ENCODE peak calls at places on chromosome 22, in ten cellular contexts. One of them, this sample, is unnamed.
A peak's percentile ranks its signal among the peaks of the same experiment; 100 is the strongest.

GRCh38 chr22:46737976-46738641 is at the start of gene CERK:
- DNase-seq in endothelial cell: peak; percentile 56
- DNase-seq in AG04450: no peak
- DNase-seq in A549: peak; percentile 31
- DNase-seq in DND-41: peak; percentile 79
- DNase-seq in cardiac muscle cell: peak; percentile 90
- DNase-seq in sigmoid colon: peak; percentile 92
- DNase-seq in AG09319: no peak
- DNase-seq in breast epithelium: peak; percentile 33
- DNase-seq in OCI-LY7: peak; percentile 58
- DNase-seq in this sample: peak; percentile 53

GRCh38 chr22:18028817-18029527 is 4.6 kb upstream of the MICAL3 start:
- DNase-seq in OCI-LY7: peak; percentile 68
- DNase-seq in sigmoid colon: no peak
- DNase-seq in A549: no peak
- DNase-seq in cardiac muscle cell: no peak
- DNase-seq in AG04450: no peak
- DNase-seq in breast epithelium: no peak
- DNase-seq in AG09319: no peak
- DNase-seq in endothelial cell: no peak
- DNase-seq in DND-41: no peak
- DNase-seq in this sample: no peak

GRCh38 chr22:39097098-39098020 is at the start of gene APOBEC3H:
- DNase-seq in AG04450: no peak
- DNase-seq in endothelial cell: no peak
- DNase-seq in cardiac muscle cell: peak; percentile 24
- DNase-seq in DND-41: peak; percentile 63
- DNase-seq in OCI-LY7: no peak
- DNase-seq in AG09319: no peak
- DNase-seq in A549: no peak
- DNase-seq in sigmoid colon: peak; percentile 62
- DNase-seq in breast epithelium: peak; percentile 59
- DNase-seq in this sample: no peak

GRCh38 chr22:23237201-23237798 is 57.0 kb downstream of the BCR start:
- DNase-seq in DND-41: no peak
- DNase-seq in A549: no peak
- DNase-seq in AG09319: no peak
- DNase-seq in OCI-LY7: no peak
- DNase-seq in sigmoid colon: peak; percentile 82
- DNase-seq in cardiac muscle cell: no peak
- DNase-seq in endothelial cell: no peak
- DNase-seq in AG04450: peak; percentile 41
- DNase-seq in breast epithelium: no peak
- DNase-seq in this sample: no peak

GRCh38 chr22:48185656-48186055 is 1423.2 kb downstream of the TBC1D22A start:
- DNase-seq in A549: no peak
- DNase-seq in OCI-LY7: no peak
- DNase-seq in DND-41: peak; percentile 70
- DNase-seq in AG04450: no peak
- DNase-seq in sigmoid colon: no peak
- DNase-seq in cardiac muscle cell: no peak
- DNase-seq in AG09319: no peak
- DNase-seq in endothelial cell: no peak
- DNase-seq in breast epithelium: no peak
- DNase-seq in this sample: no peak

GRCh38 chr22:50562523-50563409 is at the start of gene SYCE3:
- DNase-seq in endothelial cell: peak; percentile 97
- DNase-seq in sigmoid colon: peak; percentile 98
- DNase-seq in DND-41: peak; percentile 98
- DNase-seq in AG04450: peak; percentile 50
- DNase-seq in OCI-LY7: peak; percentile 98
- DNase-seq in A549: peak; percentile 91
- DNase-seq in AG09319: peak; percentile 61
- DNase-seq in cardiac muscle cell: peak; percentile 99
- DNase-seq in breast epithelium: peak; percentile 97
- DNase-seq in this sample: peak; percentile 99

GRCh38 chr22:17637490-17638181 is 921 bp upstream of the BCL2L13 start:
- DNase-seq in cardiac muscle cell: no peak
- DNase-seq in endothelial cell: no peak
- DNase-seq in AG04450: no peak
- DNase-seq in A549: no peak
- DNase-seq in breast epithelium: no peak
- DNase-seq in sigmoid colon: no peak
- DNase-seq in OCI-LY7: no peak
- DNase-seq in DND-41: no peak
- DNase-seq in AG09319: no peak
- DNase-seq in this sample: no peak

GRCh38 chr22:24330636-24331035 is 60.0 kb downstream of the SPECC1L start:
- DNase-seq in sigmoid colon: no peak
- DNase-seq in AG09319: no peak
- DNase-seq in AG04450: no peak
- DNase-seq in OCI-LY7: no peak
- DNase-seq in A549: no peak
- DNase-seq in endothelial cell: no peak
- DNase-seq in cardiac muscle cell: no peak
- DNase-seq in DND-41: no peak
- DNase-seq in breast epithelium: no peak
- DNase-seq in this sample: no peak

GRCh38 chr22:32795214-32795596 is 6.3 kb upstream of the TIMP3 start:
- DNase-seq in cardiac muscle cell: no peak
- DNase-seq in endothelial cell: no peak
- DNase-seq in breast epithelium: no peak
- DNase-seq in A549: no peak
- DNase-seq in sigmoid colon: no peak
- DNase-seq in OCI-LY7: no peak
- DNase-seq in AG09319: no peak
- DNase-seq in AG04450: no peak
- DNase-seq in DND-41: no peak
- DNase-seq in this sample: no peak

GRCh38 chr22:32793604-32794003 is 7.9 kb upstream of the TIMP3 start:
- DNase-seq in sigmoid colon: no peak
- DNase-seq in AG09319: no peak
- DNase-seq in endothelial cell: no peak
- DNase-seq in cardiac muscle cell: no peak
- DNase-seq in AG04450: no peak
- DNase-seq in A549: no peak
- DNase-seq in OCI-LY7: no peak
- DNase-seq in DND-41: no peak
- DNase-seq in breast epithelium: no peak
- DNase-seq in this sample: no peak

GRCh38 chr22:32796865-32797573 is 4.5 kb upstream of the TIMP3 start:
- DNase-seq in sigmoid colon: peak; percentile 88
- DNase-seq in DND-41: peak; percentile 68
- DNase-seq in A549: peak; percentile 35
- DNase-seq in AG04450: peak; percentile 63
- DNase-seq in breast epithelium: peak; percentile 81
- DNase-seq in AG09319: peak; percentile 58
- DNase-seq in endothelial cell: peak; percentile 74
- DNase-seq in OCI-LY7: peak; percentile 43
- DNase-seq in cardiac muscle cell: peak; percentile 73
- DNase-seq in this sample: peak; percentile 70

GRCh38 chr22:32791056-32791455 is 10.4 kb upstream of the TIMP3 start:
- DNase-seq in endothelial cell: no peak
- DNase-seq in breast epithelium: no peak
- DNase-seq in cardiac muscle cell: no peak
- DNase-seq in DND-41: no peak
- DNase-seq in sigmoid colon: no peak
- DNase-seq in A549: no peak
- DNase-seq in AG09319: no peak
- DNase-seq in AG04450: no peak
- DNase-seq in OCI-LY7: no peak
- DNase-seq in this sample: no peak

DNA sequence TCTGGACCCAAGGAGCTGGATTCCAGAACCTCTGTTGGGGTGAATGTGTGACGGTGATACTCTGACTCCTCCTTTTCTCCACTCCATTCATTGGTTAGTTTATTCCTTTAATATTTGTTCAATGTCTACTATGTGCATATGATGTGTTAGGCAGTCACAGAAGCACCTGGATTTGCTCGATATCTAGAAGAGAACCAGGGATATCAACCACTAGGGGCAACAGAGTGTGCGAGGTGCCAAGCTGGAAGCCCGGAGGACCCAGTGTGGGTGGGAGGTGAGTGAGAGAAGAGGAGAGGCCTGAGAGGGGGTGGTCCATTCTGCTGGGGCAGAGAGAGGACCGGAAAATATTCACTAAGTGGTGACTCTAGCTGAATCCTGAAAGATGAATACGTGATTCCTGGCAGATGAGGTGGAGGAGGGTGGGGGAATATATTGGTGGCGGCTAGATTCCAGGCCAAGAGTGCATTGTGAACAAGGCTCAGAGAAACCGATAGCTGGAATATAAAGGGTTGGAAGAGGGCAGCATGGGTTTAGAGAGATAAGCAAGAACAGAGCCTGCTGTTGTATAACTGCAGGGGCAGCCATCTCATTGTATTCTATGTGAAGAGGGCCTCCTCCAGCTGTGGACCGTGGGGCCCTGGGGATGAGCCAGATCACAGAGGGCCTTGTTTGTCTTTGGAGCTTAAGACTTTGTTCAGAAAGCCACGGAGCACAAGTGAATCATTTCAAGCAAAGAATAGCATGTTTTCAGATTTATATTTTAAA is 6.9 kb upstream of the TIMP3 start:
- DNase-seq in DND-41: no peak
- DNase-seq in breast epithelium: no peak
- DNase-seq in AG04450: no peak
- DNase-seq in endothelial cell: no peak
- DNase-seq in sigmoid colon: no peak
- DNase-seq in cardiac muscle cell: no peak
- DNase-seq in AG09319: no peak
- DNase-seq in A549: no peak
- DNase-seq in OCI-LY7: no peak
- DNase-seq in this sample: no peak
- TF ChIP-seq CTCF in DND-41: peak; percentile 15
- TF ChIP-seq CTCF in breast epithelium: no peak
- TF ChIP-seq CTCF in AG04450: peak; percentile 30
- TF ChIP-seq CTCF in endothelial cell: no peak
- TF ChIP-seq CTCF in sigmoid colon: no peak
- TF ChIP-seq CTCF in cardiac muscle cell: peak; percentile 17
- TF ChIP-seq CTCF in AG09319: no peak
- TF ChIP-seq CTCF in A549: no peak
- TF ChIP-seq CTCF in OCI-LY7: peak; percentile 47
- TF ChIP-seq CTCF in this sample: no peak

DNA sequence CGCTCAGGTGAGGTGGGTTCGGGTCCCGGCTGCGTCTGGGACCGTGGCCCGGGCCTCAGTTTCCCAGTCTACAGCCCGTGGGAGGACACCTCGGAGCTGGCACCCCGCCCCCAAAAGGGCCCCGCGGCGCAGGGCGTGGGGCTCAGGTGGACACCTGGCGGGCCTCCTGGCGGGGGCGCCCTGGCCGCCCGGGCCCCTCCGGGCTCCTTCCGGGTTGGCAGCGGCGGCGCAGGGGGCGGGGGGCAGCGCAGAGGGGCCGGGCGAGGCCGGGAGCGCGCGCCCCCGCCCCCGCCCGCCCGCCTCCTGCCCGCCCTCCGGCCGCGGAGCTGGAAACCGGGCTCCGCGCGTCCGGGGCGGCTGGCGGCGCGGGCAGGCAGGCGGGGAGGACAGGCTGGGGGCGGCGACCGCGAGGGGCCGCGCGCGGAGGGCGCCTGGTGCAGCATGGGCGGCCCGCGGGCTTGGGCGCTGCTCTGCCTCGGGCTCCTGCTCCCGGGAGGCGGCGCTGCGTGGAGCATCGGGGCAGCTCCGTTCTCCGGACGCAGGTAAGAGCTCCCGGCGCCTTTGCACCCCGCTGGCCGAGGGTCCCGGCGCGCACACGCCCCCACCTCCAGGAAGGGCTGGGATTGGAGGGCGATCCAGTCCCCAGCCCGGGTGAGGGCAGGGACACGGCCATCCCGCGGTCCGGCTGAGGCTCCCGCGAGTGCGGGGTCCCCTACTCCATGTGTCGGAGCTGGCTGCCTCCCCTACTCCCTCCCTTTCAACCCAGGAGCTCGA is at the start of gene EMID1:
- DNase-seq in sigmoid colon: peak; percentile 76
- DNase-seq in AG09319: no peak
- DNase-seq in A549: peak; percentile 13
- DNase-seq in AG04450: no peak
- DNase-seq in DND-41: peak; percentile 61
- DNase-seq in cardiac muscle cell: peak; percentile 76
- DNase-seq in endothelial cell: peak; percentile 59
- DNase-seq in breast epithelium: no peak
- DNase-seq in OCI-LY7: no peak
- DNase-seq in this sample: no peak
- TF ChIP-seq CTCF in sigmoid colon: no peak
- TF ChIP-seq CTCF in AG09319: peak; percentile 19
- TF ChIP-seq CTCF in A549: no peak
- TF ChIP-seq CTCF in AG04450: peak; percentile 31
- TF ChIP-seq CTCF in DND-41: peak; percentile 51
- TF ChIP-seq CTCF in cardiac muscle cell: no peak
- TF ChIP-seq CTCF in endothelial cell: no peak
- TF ChIP-seq CTCF in breast epithelium: no peak
- TF ChIP-seq CTCF in OCI-LY7: no peak
- TF ChIP-seq CTCF in this sample: no peak

DNA sequence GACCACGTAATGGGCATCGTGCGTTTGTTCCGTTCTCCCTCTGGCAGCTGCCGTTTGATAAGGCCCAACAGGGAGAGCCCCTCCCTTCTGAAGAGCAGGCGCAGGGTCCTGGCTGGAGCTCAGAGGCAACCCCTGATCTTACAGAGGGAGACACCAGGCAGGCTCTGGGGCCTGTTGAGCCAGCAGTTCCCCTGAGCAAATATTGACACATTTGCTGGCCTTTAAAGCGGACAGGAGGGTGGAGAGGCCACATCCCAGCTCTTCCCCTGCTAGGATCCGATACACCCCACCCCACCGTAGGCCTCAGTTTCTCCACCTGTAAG is 11.8 kb upstream of the C1QTNF6 start:
- DNase-seq in breast epithelium: no peak
- DNase-seq in OCI-LY7: no peak
- DNase-seq in A549: no peak
- DNase-seq in AG04450: no peak
- DNase-seq in AG09319: no peak
- DNase-seq in sigmoid colon: no peak
- DNase-seq in DND-41: no peak
- DNase-seq in cardiac muscle cell: no peak
- DNase-seq in endothelial cell: no peak
- DNase-seq in this sample: no peak
- TF ChIP-seq CTCF in breast epithelium: no peak
- TF ChIP-seq CTCF in OCI-LY7: no peak
- TF ChIP-seq CTCF in A549: peak; percentile 14
- TF ChIP-seq CTCF in AG04450: no peak
- TF ChIP-seq CTCF in AG09319: no peak
- TF ChIP-seq CTCF in sigmoid colon: no peak
- TF ChIP-seq CTCF in DND-41: no peak
- TF ChIP-seq CTCF in cardiac muscle cell: no peak
- TF ChIP-seq CTCF in endothelial cell: peak; percentile 33
- TF ChIP-seq CTCF in this sample: no peak

DNA sequence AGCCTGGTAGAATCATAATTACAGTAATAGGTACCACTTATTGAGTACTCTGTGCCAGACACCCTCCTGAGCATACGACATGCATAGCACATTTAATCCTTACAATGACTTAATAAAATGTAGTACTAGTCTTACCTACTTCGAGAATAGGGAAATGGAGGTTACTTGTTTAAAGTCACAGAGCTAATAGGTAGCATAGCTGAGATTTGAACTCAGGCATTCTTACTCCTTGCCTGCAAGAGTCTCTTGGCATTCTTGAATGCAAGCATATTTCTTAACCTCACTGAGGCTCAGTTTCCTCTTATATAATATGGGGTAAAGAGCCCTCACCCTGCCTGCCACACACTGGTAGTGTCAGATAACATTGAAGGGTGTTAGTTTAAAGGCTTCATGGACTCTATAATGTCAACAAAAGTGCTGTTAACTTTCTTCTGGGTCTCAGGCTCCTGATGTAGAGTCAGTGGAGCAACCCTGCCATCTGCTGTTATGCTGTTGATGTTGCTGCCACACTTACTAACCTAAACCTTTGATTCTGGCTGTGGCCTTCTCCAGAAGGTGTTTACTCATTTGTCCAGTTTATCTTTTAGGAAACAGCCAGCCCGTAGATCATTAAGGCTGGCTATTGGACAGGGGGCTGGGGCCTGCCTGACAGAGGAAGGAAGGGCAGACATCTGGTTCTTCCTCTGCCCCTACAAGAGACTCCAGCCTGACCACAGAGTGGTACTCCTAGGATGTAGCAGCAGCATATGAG is 18.9 kb downstream of the LIMK2 start:
- DNase-seq in AG04450: peak; percentile 53
- DNase-seq in endothelial cell: peak; percentile 44
- DNase-seq in OCI-LY7: peak; percentile 63
- DNase-seq in cardiac muscle cell: peak; percentile 46
- DNase-seq in A549: peak; percentile 40
- DNase-seq in AG09319: peak; percentile 62
- DNase-seq in breast epithelium: no peak
- DNase-seq in sigmoid colon: no peak
- DNase-seq in DND-41: peak; percentile 24
- DNase-seq in this sample: no peak
- TF ChIP-seq CTCF in AG04450: peak; percentile 87
- TF ChIP-seq CTCF in endothelial cell: no peak
- TF ChIP-seq CTCF in OCI-LY7: peak; percentile 85
- TF ChIP-seq CTCF in cardiac muscle cell: peak; percentile 79
- TF ChIP-seq CTCF in A549: peak; percentile 50
- TF ChIP-seq CTCF in AG09319: peak; percentile 92
- TF ChIP-seq CTCF in breast epithelium: peak; percentile 71
- TF ChIP-seq CTCF in sigmoid colon: peak; percentile 70
- TF ChIP-seq CTCF in DND-41: peak; percentile 61
- TF ChIP-seq CTCF in this sample: peak; percentile 78

This sample was measured in neural crest cell.